ENCODE peak calls at places on chromosomes 2 and 18, in seven cellular contexts. W, C, O, K, Z, S and Y are unnamed samples.

GRCh38 chr2:232088771-232089170 is 127.3 kb downstream of the DIS3L2 start:
- DNase-seq in W (no peak), C (no peak), O (no peak), K (no peak), Z (no peak), S (no peak), Y (no peak)

GRCh38 chr2:26530696-26531095 is 52.8 kb upstream of the OTOF start:
- DNase-seq in W (no peak), C (no peak), O (no peak), K (peak), Z (no peak), S (no peak), Y (no peak)

GRCh38 chr2:107635883-107636282 is 190.8 kb upstream of the RGPD4 start:
- DNase-seq in W (no peak), C (no peak), O (no peak), K (peak), Z (no peak), S (no peak), Y (no peak)

GRCh38 chr2:179129574-179130238 is 79.8 kb upstream of the CCDC141 start:
- DNase-seq in W (no peak), C (peak), O (peak), K (peak), Z (peak), S (no peak), Y (no peak)

GRCh38 chr2:83471708-83472107 is 987.4 kb downstream of the SUCLG1 start:
- DNase-seq in W (no peak), C (no peak), O (no peak), K (no peak), Z (peak), S (no peak), Y (no peak)

GRCh38 chr2:152432206-152432653 is 97.3 kb downstream of the FMNL2 start:
- DNase-seq in W (no peak), C (peak), O (no peak), K (no peak), Z (no peak), S (peak), Y (no peak)

GRCh38 chr2:219417374-219417773 is 803 bp upstream of the DES start:
- DNase-seq in W (no peak), C (peak), O (no peak), K (no peak), Z (no peak), S (no peak), Y (no peak)

GRCh38 chr2:79511320-79511951 is 1.4 kb upstream of the CTNNA2 start:
- DNase-seq in W (no peak), C (no peak), O (no peak), K (peak), Z (no peak), S (no peak), Y (no peak)

GRCh38 chr2:208329485-208329884 is 63.4 kb downstream of the PIKFYVE start:
- DNase-seq in W (no peak), C (no peak), O (no peak), K (no peak), Z (no peak), S (no peak), Y (no peak)

GRCh38 chr2:43041661-43042360 is 184.6 kb downstream of the ZFP36L2 start:
- DNase-seq in W (no peak), C (no peak), O (no peak), K (peak), Z (no peak), S (no peak), Y (peak)

GRCh38 chr2:180622122-180622918 is 358.1 kb upstream of the UBE2E3 start:
- DNase-seq in W (no peak), C (no peak), O (no peak), K (no peak), Z (no peak), S (no peak), Y (no peak)

GRCh38 chr2:96800762-96801463 is 15.2 kb upstream of the CNNM3 start:
- DNase-seq in W (peak), C (peak), O (peak), K (peak), Z (no peak), S (peak), Y (peak)

GRCh38 chr2:204341887-204342276 is 203.4 kb upstream of the PARD3B start:
- DNase-seq in W (no peak), C (no peak), O (no peak), K (no peak), Z (no peak), S (no peak), Y (no peak)

GRCh38 chr18:49584431-49584830 is 22.6 kb downstream of the LIPG start:
- DNase-seq in W (no peak), C (no peak), O (no peak), K (no peak), Z (no peak), S (no peak), Y (no peak)

GRCh38 chr2:231900975-231901374 is 25.2 kb downstream of the NPPC start:
- DNase-seq in W (no peak), C (no peak), O (no peak), K (no peak), Z (no peak), S (no peak), Y (no peak)

GRCh38 chr2:188881434-188881833 is 92.7 kb upstream of the COL3A1 start:
- DNase-seq in W (no peak), C (no peak), O (no peak), K (no peak), Z (no peak), S (no peak), Y (no peak)

GRCh38 chr18:74951165-74951760 is 257.7 kb downstream of the PTGR3 start:
- DNase-seq in W (no peak), C (no peak), O (peak), K (peak), Z (no peak), S (peak), Y (peak)